ENCODE peak calls at places on chromosomes 1 and 21, in five cellular contexts. X is heart right ventricle, N is astrocyte, J is progenitor cell of endocrine pancreas, D is kidney. Z is an unnamed sample.

GRCh38 chr1:198929961-198930599 is 291.2 kb downstream of the PTPRC start:
- DNase-seq in J (no peak), X (no peak), N (peak), D (no peak), Z (no peak)

GRCh38 chr1:6519935-6520621 is 28.6 kb upstream of the PLEKHG5 start:
- DNase-seq in N (peak), J (no peak), X (no peak), D (peak), Z (peak)

GRCh38 chr1:113872219-113872934 is 865 bp upstream of the PTPN22 start:
- DNase-seq in X (no peak), N (no peak), J (no peak), D (no peak), Z (no peak)

GRCh38 chr1:41870076-41870562 is 48.6 kb downstream of the HIVEP3 start:
- DNase-seq in J (no peak), X (no peak), D (no peak), N (peak), Z (no peak)

GRCh38 chr1:208486677-208487076 is 242.5 kb upstream of the PLXNA2 start:
- DNase-seq in N (no peak), D (no peak), X (no peak), J (no peak), Z (no peak)

GRCh38 chr1:77605246-77606026 is 77.0 kb downstream of the ZZZ3 start:
- DNase-seq in X (peak), N (peak), J (no peak), D (peak), Z (no peak)

GRCh38 chr1:14238472-14239059 is 359.9 kb upstream of the KAZN start:
- DNase-seq in D (peak), X (peak), J (no peak), N (no peak), Z (no peak)

GRCh38 chr1:103284270-103284669 is 175.9 kb upstream of the COL11A1 start:
- DNase-seq in D (no peak), J (no peak), X (no peak), N (peak), Z (no peak)

GRCh38 chr1:193184776-193185175 is 1.6 kb downstream of the B3GALT2 start:
- DNase-seq in N (no peak), J (no peak), D (no peak), X (no peak), Z (no peak)

GRCh38 chr1:154884868-154885706 is 15.0 kb upstream of the KCNN3 start:
- DNase-seq in J (no peak), X (no peak), D (no peak), N (no peak), Z (no peak)

GRCh38 chr1:206772228-206773002 is at the start of gene IL10:
- DNase-seq in N (no peak), J (no peak), D (no peak), X (no peak), Z (no peak)

GRCh38 chr1:154440031-154440430 is 34.9 kb downstream of the IL6R start:
- DNase-seq in N (no peak), X (no peak), D (no peak), J (no peak), Z (no peak)

GRCh38 chr1:245168921-245169320 is 14.1 kb downstream of the KIF26B start:
- DNase-seq in X (no peak), N (no peak), D (no peak), J (no peak), Z (no peak)

GRCh38 chr1:179141592-179142244 is 59.8 kb downstream of the TOR3A start:
- DNase-seq in X (no peak), N (peak), D (no peak), J (no peak), Z (no peak)

GRCh38 chr21:36835383-36835795 is 131.1 kb downstream of the HLCS start:
- DNase-seq in N (no peak), J (no peak), X (peak), D (no peak), Z (no peak)

GRCh38 chr21:32515869-32516268 is 69.5 kb downstream of the TCP10L start:
- DNase-seq in X (no peak), N (peak), D (no peak), J (no peak), Z (no peak)

GRCh38 chr1:35931424-35932157 is 686 bp downstream of the AGO3 start:
- DNase-seq in J (no peak), X (peak), N (no peak), D (no peak), Z (no peak)

GRCh38 chr1:241590734-241591133 is 49.4 kb downstream of the CHML start:
- DNase-seq in N (no peak), D (no peak), J (no peak), X (no peak), Z (no peak)

GRCh38 chr1:19200281-19200604 is 9.8 kb downstream of the UBR4 start:
- DNase-seq in D (no peak), X (no peak), N (no peak), J (no peak), Z (no peak)

GRCh38 chr1:181647314-181648035 is 164.2 kb downstream of the CACNA1E start:
- DNase-seq in J (no peak), N (peak), D (no peak), X (no peak), Z (no peak)

GRCh38 chr21:36710729-36711048 is 11.8 kb downstream of the SIM2 start:
- DNase-seq in N (no peak), J (no peak), D (no peak), X (no peak), Z (peak)

GRCh38 chr1:39574646-39575045 is 1.9 kb downstream of the PABPC4 start:
- DNase-seq in N (no peak), D (no peak), X (no peak), J (no peak), Z (no peak)

GRCh38 chr1:165364432-165365133 is 8.1 kb upstream of the LMX1A start:
- DNase-seq in J (no peak), X (no peak), D (no peak), N (no peak), Z (peak)

GRCh38 chr1:33420870-33421775 is 9.8 kb downstream of the PHC2 start:
- DNase-seq in J (no peak), X (no peak), D (no peak), N (peak), Z (no peak)

GRCh38 chr1:65278344-65279091 is 30.8 kb upstream of the DNAJC6 start:
- DNase-seq in J (no peak), N (no peak), X (no peak), D (no peak), Z (no peak)

GRCh38 chr1:53896673-53897229 is 2.8 kb downstream of the DIO1 start:
- DNase-seq in D (no peak), N (peak), X (no peak), J (no peak), Z (no peak)

GRCh38 chr1:9882945-9883303 is 27.1 kb downstream of the CTNNBIP1 start:
- DNase-seq in D (no peak), X (no peak), J (no peak), N (no peak), Z (no peak)

GRCh38 chr21:41589131-41589530 is 81.2 kb upstream of the TMPRSS2 start:
- DNase-seq in X (no peak), N (no peak), D (no peak), J (no peak), Z (no peak)

GRCh38 chr1:117886101-117886795 is 43.2 kb downstream of the GDAP2 start:
- DNase-seq in D (no peak), X (no peak), J (no peak), N (peak), Z (no peak)

GRCh38 chr1:109240158-109241152 is 8.9 kb upstream of the CELSR2 start:
- DNase-seq in N (peak), D (peak), J (no peak), X (peak), Z (peak)

GRCh38 chr1:71881611-71882010 is 400.7 kb downstream of the NEGR1 start:
- DNase-seq in D (no peak), J (no peak), X (no peak), N (peak), Z (no peak)

GRCh38 chr1:161260939-161261858 is 2.7 kb downstream of the PCP4L1 start:
- DNase-seq in X (no peak), J (no peak), D (no peak), N (no peak), Z (no peak)

GRCh38 chr1:28955930-28956552 is 41.7 kb downstream of the EPB41 start:
- DNase-seq in J (no peak), X (no peak), N (peak), D (no peak), Z (no peak)

GRCh38 chr1:240310226-240310925 is 218.7 kb downstream of the FMN2 start:
- DNase-seq in N (peak), J (no peak), X (no peak), D (no peak), Z (no peak)

GRCh38 chr1:11335417-11336070 is 62.5 kb downstream of the UBIAD1 start:
- DNase-seq in J (no peak), N (no peak), X (no peak), D (no peak), Z (no peak)

GRCh38 chr21:22575165-22575584 is 1577.0 kb downstream of the NCAM2 start:
- DNase-seq in D (no peak), N (no peak), J (no peak), X (no peak), Z (no peak)
- TF ChIP-seq CTCF in D (peak), N (peak), J (peak), X (peak), Z (peak)

DNA sequence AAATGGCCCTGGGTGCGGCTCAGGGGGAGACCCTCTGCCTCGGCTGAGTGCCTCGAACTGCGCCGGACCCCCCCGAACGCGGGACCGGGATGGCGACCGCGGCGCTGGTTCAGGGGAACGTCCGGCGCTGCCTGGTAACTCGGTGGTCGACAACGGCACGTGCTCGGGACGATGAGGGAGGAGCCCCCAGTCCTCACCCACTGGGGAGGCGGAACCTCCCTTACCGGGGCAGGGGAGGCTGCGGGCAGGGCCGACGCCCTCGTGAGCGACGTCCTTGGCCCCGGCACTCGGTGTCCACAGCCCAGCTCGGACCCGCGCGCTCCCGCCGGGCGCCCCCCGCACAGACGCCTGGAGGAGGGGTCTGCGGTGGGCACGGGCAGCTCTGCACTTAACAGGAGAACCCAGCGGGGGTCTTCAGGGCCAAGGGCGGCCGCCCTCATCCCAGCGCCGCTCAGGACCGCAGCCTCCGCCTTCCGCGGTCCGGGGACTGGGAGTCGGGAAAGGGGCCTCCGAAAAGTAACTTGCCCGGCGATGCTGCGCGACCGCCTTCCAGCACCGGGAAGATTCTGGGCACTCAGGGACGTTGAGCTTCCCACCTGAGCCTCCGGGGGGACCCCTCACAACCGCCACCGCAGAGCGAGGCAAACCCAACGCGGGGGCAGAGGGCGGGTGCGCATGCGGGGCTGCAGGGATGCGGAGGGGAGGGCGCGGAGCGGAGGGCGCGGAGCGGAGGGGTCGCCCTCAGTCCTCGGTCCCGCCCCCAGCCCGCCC is 1.7 kb downstream of the HES4 start:
- DNase-seq in D (peak), X (peak), J (peak), N (no peak), Z (no peak)
- TF ChIP-seq CTCF in D (no peak), X (no peak), J (no peak), N (no peak), Z (no peak)

GRCh38 chr1:203463469-203464062 is 12.0 kb upstream of the PRELP start:
- DNase-seq in J (no peak), D (no peak), X (no peak), N (peak), Z (peak)
- TF ChIP-seq CTCF in J (no peak), D (no peak), X (no peak), N (peak), Z (no peak)

GRCh38 chr1:167520711-167521206 is 2.4 kb upstream of the CD247 start:
- DNase-seq in N (no peak), D (no peak), J (no peak), X (no peak), Z (no peak)
- TF ChIP-seq CTCF in N (no peak), D (peak), J (no peak), X (no peak), Z (no peak)

DNA sequence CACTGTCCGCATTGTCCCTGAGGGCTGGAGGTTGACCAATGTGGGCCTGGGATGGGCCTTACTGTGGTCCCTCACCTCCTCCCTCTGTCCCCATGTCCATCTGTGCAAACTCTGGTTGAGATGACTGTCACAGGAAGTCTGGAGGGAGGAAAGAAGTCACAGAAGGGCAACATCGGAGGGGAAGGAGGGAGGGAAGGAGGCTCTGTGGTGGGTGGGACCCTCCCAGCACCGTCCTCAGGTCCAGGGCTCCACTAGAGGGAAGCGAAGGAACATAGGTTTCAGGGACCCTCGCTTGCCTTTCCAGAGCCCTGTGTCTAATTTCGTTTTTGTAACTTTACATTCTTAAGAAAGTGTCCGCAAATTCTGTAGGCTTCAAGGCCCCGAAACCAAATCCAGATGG is 111.3 kb upstream of the SLC44A3 start:
- DNase-seq in X (no peak), N (no peak), D (no peak), J (no peak), Z (peak)
- TF ChIP-seq CTCF in X (no peak), N (no peak), D (no peak), J (no peak), Z (no peak)

GRCh38 chr1:63107066-63107465 is 215.3 kb upstream of the FOXD3 start:
- DNase-seq in J (no peak), D (no peak), N (no peak), X (no peak), Z (no peak)

GRCh38 chr1:63108226-63108625 is 214.1 kb upstream of the FOXD3 start:
- DNase-seq in J (no peak), N (peak), D (no peak), X (no peak), Z (no peak)

GRCh38 chr1:63101336-63101735 is 221.0 kb upstream of the FOXD3 start:
- DNase-seq in X (no peak), D (no peak), N (no peak), J (no peak), Z (no peak)

GRCh38 chr1:63103682-63104081 is 218.7 kb upstream of the FOXD3 start:
- DNase-seq in D (no peak), N (no peak), X (no peak), J (no peak), Z (no peak)
- TF ChIP-seq CTCF in D (no peak), N (no peak), X (no peak), J (no peak), Z (no peak)

DNA sequence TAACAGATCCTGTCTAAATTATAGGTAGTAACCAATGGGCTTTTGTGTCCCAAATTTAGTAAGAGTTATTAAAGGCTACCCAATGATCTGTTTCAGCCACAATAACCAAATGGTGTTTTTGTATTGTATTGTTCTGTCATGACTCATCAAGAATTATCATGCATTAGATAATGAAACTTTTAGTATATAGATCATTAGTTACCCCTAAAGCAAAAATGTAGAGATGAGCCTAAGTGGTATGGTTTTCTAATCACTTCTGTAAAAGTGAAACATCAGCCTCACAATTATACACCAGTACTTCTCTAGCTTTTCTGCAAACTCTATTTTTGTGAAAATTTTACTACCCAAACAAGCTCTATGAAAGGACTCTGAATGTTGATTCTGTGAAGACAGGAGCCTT is 71.4 kb downstream of the LRRC7 start:
- DNase-seq in N (no peak), J (no peak), D (no peak), X (no peak), Z (no peak)
- TF ChIP-seq CTCF in N (no peak), J (no peak), D (no peak), X (no peak), Z (no peak)

DNA sequence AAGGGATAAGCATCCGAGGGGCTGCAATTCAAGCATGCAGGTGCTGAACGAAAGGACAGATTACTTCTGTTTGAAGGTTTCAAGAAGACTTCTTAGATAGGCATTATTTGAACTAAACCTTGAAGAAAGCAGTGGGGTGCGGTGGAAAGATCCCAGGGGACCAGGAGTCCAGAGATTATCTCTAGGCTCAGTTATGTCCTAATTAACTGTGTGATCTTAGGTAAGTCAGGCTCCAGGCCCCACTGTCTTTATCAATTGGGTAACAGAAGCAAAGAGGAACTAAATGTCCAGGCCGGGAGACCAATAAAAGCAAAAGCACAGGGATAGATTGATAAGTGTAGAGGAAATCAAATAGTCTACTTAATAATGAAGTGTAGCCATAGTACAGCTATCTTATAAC is 72.9 kb upstream of the CDC42BPA start:
- DNase-seq in D (no peak), X (no peak), N (no peak), J (no peak), Z (no peak)
- TF ChIP-seq CTCF in D (no peak), X (no peak), N (no peak), J (no peak), Z (no peak)